ENCODE peak calls at places on chromosomes 11 and 22, in four cellular contexts. One of them, this sample, is unnamed. For H3K9me3, the result is how much of the 10 kb centered on the place peaks cover.

GRCh38 chr22:29041408-29041807 is 20.2 kb downstream of the C22orf31 start:
- DNase-seq in neuronal stem cell: no peak
- DNase-seq in mesenchymal stem cell: peak
- DNase-seq in H1: no peak
- DNase-seq in this sample: no peak

GRCh38 chr22:26722159-26722558 is 64.8 kb downstream of the MIAT start:
- DNase-seq in neuronal stem cell: no peak
- DNase-seq in H1: no peak
- DNase-seq in mesenchymal stem cell: no peak
- DNase-seq in this sample: no peak

GRCh38 chr11:109772846-109773400 is 320.3 kb upstream of the ZC3H12C start:
- DNase-seq in neuronal stem cell: no peak
- DNase-seq in mesenchymal stem cell: no peak
- DNase-seq in H1: no peak
- DNase-seq in this sample: no peak

GRCh38 chr11:75743711-75744563 is 24.6 kb upstream of the DGAT2 start:
- DNase-seq in neuronal stem cell: no peak
- DNase-seq in mesenchymal stem cell: no peak
- DNase-seq in H1: no peak
- DNase-seq in this sample: no peak

GRCh38 chr22:40116496-40117200 is 61.1 kb upstream of the TNRC6B start:
- DNase-seq in mesenchymal stem cell: no peak
- DNase-seq in H1: no peak
- DNase-seq in neuronal stem cell: no peak
- DNase-seq in this sample: no peak

GRCh38 chr11:73570415-73571114 is 27.3 kb downstream of the FAM168A start:
- DNase-seq in H1: no peak
- DNase-seq in mesenchymal stem cell: peak
- DNase-seq in neuronal stem cell: no peak
- DNase-seq in this sample: no peak

GRCh38 chr22:33781396-33781795 is 138.9 kb downstream of the LARGE1 start:
- DNase-seq in neuronal stem cell: no peak
- DNase-seq in mesenchymal stem cell: peak
- DNase-seq in H1: no peak
- DNase-seq in this sample: no peak

GRCh38 chr11:47461876-47462275 is 12.9 kb upstream of the RAPSN start:
- DNase-seq in neuronal stem cell: no peak
- DNase-seq in mesenchymal stem cell: no peak
- DNase-seq in H1: no peak
- DNase-seq in this sample: no peak

GRCh38 chr22:46803031-46803880 is 40.8 kb downstream of the TBC1D22A start:
- DNase-seq in H1: peak
- DNase-seq in mesenchymal stem cell: peak
- DNase-seq in neuronal stem cell: peak
- DNase-seq in this sample: peak

GRCh38 chr11:132177106-132177505 is 806.7 kb downstream of the NTM start:
- DNase-seq in neuronal stem cell: peak
- DNase-seq in H1: no peak
- DNase-seq in mesenchymal stem cell: peak
- DNase-seq in this sample: no peak

GRCh38 chr11:34044664-34045485 is 6.7 kb upstream of the CAPRIN1 start:
- DNase-seq in mesenchymal stem cell: peak
- DNase-seq in neuronal stem cell: no peak
- DNase-seq in H1: peak
- DNase-seq in this sample: peak

GRCh38 chr11:123054301-123055065 is 7.5 kb downstream of the HSPA8 start:
- DNase-seq in H1: no peak
- DNase-seq in mesenchymal stem cell: peak
- DNase-seq in neuronal stem cell: peak
- DNase-seq in this sample: peak

GRCh38 chr11:35794850-35795249 is 132.3 kb downstream of the TRIM44 start:
- DNase-seq in neuronal stem cell: no peak
- DNase-seq in mesenchymal stem cell: peak
- DNase-seq in H1: no peak
- DNase-seq in this sample: no peak

GRCh38 chr11:131370090-131370751 is at the start of gene NTM:
- DNase-seq in neuronal stem cell: peak
- DNase-seq in mesenchymal stem cell: no peak
- DNase-seq in H1: no peak
- DNase-seq in this sample: no peak

GRCh38 chr11:57597971-57598830 is 716 bp downstream of the SERPING1 start:
- DNase-seq in H1: peak
- DNase-seq in neuronal stem cell: peak
- DNase-seq in mesenchymal stem cell: peak
- DNase-seq in this sample: peak

GRCh38 chr11:123409456-123409801 is 20.6 kb upstream of the GRAMD1B start:
- DNase-seq in H1: no peak
- DNase-seq in neuronal stem cell: no peak
- DNase-seq in mesenchymal stem cell: no peak
- DNase-seq in this sample: no peak

GRCh38 chr11:72685560-72686480 is 11.6 kb upstream of the PDE2A start:
- DNase-seq in mesenchymal stem cell: no peak
- DNase-seq in neuronal stem cell: no peak
- DNase-seq in H1: no peak
- DNase-seq in this sample: no peak

GRCh38 chr11:101458161-101458560 is 125.6 kb downstream of the TRPC6 start:
- DNase-seq in neuronal stem cell: no peak
- DNase-seq in H1: no peak
- DNase-seq in mesenchymal stem cell: no peak
- DNase-seq in this sample: no peak

GRCh38 chr11:123314972-123315371 is 115.1 kb upstream of the GRAMD1B start:
- DNase-seq in neuronal stem cell: no peak
- DNase-seq in mesenchymal stem cell: no peak
- DNase-seq in H1: no peak
- DNase-seq in this sample: no peak

GRCh38 chr11:118049771-118050170 is 27.1 kb upstream of the TMPRSS4 start:
- DNase-seq in H1: no peak
- DNase-seq in mesenchymal stem cell: no peak
- DNase-seq in neuronal stem cell: no peak
- DNase-seq in this sample: no peak

GRCh38 chr22:23856721-23857605 is 712 bp upstream of the SLC2A11 start:
- DNase-seq in mesenchymal stem cell: peak
- DNase-seq in neuronal stem cell: peak
- DNase-seq in H1: peak
- DNase-seq in this sample: peak

GRCh38 chr11:107619926-107620325 is 29.0 kb downstream of the ELMOD1 start:
- DNase-seq in mesenchymal stem cell: no peak
- DNase-seq in neuronal stem cell: no peak
- DNase-seq in H1: no peak
- DNase-seq in this sample: no peak

GRCh38 chr11:47152953-47153950 is 23.4 kb downstream of the ARFGAP2 start:
- DNase-seq in H1: peak
- DNase-seq in mesenchymal stem cell: peak
- DNase-seq in neuronal stem cell: peak
- DNase-seq in this sample: peak

GRCh38 chr11:123351375-123351774 is 78.7 kb upstream of the GRAMD1B start:
- DNase-seq in neuronal stem cell: no peak
- DNase-seq in H1: peak
- DNase-seq in mesenchymal stem cell: no peak
- DNase-seq in this sample: peak

GRCh38 chr22:23086787-23087186 is 16.5 kb downstream of the GNAZ start:
- DNase-seq in neuronal stem cell: no peak
- DNase-seq in H1: no peak
- DNase-seq in mesenchymal stem cell: no peak
- DNase-seq in this sample: no peak

GRCh38 chr11:8739309-8739793 is 56.8 kb downstream of the RPL27A start:
- DNase-seq in neuronal stem cell: no peak
- DNase-seq in H1: no peak
- DNase-seq in mesenchymal stem cell: no peak
- DNase-seq in this sample: no peak

GRCh38 chr22:20112623-20113511 is 3.0 kb upstream of the RANBP1 start:
- DNase-seq in mesenchymal stem cell: no peak
- DNase-seq in H1: no peak
- DNase-seq in neuronal stem cell: no peak
- DNase-seq in this sample: no peak

GRCh38 chr11:30635401-30635989 is 49.3 kb upstream of the MPPED2 start:
- DNase-seq in neuronal stem cell: peak
- DNase-seq in H1: peak
- DNase-seq in mesenchymal stem cell: no peak
- DNase-seq in this sample: peak

GRCh38 chr11:65793144-65793581 is 6.3 kb downstream of the OVOL1 start:
- DNase-seq in neuronal stem cell: no peak
- DNase-seq in mesenchymal stem cell: no peak
- DNase-seq in H1: no peak
- DNase-seq in this sample: no peak

GRCh38 chr11:108562746-108563581 is 30.6 kb downstream of the EXPH5 start:
- DNase-seq in mesenchymal stem cell: no peak
- DNase-seq in H1: peak
- DNase-seq in neuronal stem cell: no peak
- DNase-seq in this sample: no peak

GRCh38 chr11:2591805-2592204 is 108.0 kb downstream of the KCNQ1OT1 start:
- DNase-seq in neuronal stem cell: no peak
- DNase-seq in H1: no peak
- DNase-seq in mesenchymal stem cell: no peak
- DNase-seq in this sample: peak

GRCh38 chr22:31084811-31085492 is 3.8 kb downstream of the SMTN start:
- DNase-seq in mesenchymal stem cell: peak
- DNase-seq in H1: peak
- DNase-seq in neuronal stem cell: peak
- DNase-seq in this sample: peak

GRCh38 chr22:46373166-46373565 is 37.7 kb downstream of the TRMU start:
- DNase-seq in neuronal stem cell: no peak
- DNase-seq in mesenchymal stem cell: no peak
- DNase-seq in H1: no peak
- DNase-seq in this sample: no peak

GRCh38 chr11:100637706-100638105 is 49.4 kb upstream of the ARHGAP42 start:
- DNase-seq in neuronal stem cell: no peak
- DNase-seq in mesenchymal stem cell: no peak
- DNase-seq in H1: no peak
- DNase-seq in this sample: no peak

GRCh38 chr11:107857550-107858216 is 904 bp downstream of the SLC35F2 start:
- DNase-seq in neuronal stem cell: no peak
- DNase-seq in mesenchymal stem cell: peak
- DNase-seq in H1: peak
- DNase-seq in this sample: no peak

GRCh38 chr11:64419818-64420485 is 61.0 kb downstream of the RPS6KA4 start:
- DNase-seq in mesenchymal stem cell: peak
- DNase-seq in H1: no peak
- DNase-seq in neuronal stem cell: no peak
- DNase-seq in this sample: no peak

GRCh38 chr11:64413417-64413816 is 54.5 kb downstream of the RPS6KA4 start:
- DNase-seq in neuronal stem cell: no peak
- DNase-seq in H1: no peak
- DNase-seq in mesenchymal stem cell: no peak
- DNase-seq in this sample: no peak

GRCh38 chr11:64415996-64416728 is 57.2 kb downstream of the RPS6KA4 start:
- DNase-seq in mesenchymal stem cell: no peak
- DNase-seq in H1: no peak
- DNase-seq in neuronal stem cell: no peak
- DNase-seq in this sample: no peak

GRCh38 chr11:64415286-64415685 is 56.3 kb downstream of the RPS6KA4 start:
- DNase-seq in H1: no peak
- DNase-seq in mesenchymal stem cell: peak
- DNase-seq in neuronal stem cell: no peak
- DNase-seq in this sample: no peak

DNA sequence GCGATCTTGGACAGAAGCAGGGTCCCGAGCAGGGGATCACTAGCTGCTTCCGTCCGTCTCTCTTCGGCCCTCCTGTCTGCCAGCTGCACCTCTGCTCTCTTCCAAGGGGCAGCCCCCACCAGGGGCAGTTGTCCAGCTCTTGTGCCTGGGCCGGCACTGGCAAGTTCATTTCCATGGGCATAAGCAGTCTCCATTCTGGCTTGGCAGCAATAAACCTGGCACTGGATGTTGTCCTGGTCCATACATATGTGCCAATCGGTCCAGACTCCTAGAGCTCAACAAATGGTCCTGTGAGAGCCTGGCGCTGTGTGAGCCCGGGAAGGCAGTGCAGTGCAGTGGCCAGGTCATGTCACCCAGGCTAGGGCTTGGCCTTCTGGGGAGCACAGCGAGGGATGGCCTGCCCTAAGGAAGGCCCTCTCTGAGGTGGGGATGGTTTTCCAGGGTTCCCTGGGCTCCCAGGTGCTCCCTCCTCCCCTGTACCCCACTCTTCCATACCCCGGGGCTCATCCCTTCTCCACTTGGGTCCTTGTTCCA is 60.4 kb downstream of the RPS6KA4 start:
- DNase-seq in mesenchymal stem cell: no peak
- DNase-seq in H1: no peak
- DNase-seq in neuronal stem cell: no peak
- DNase-seq in this sample: no peak
- H3K9me3 ChIP-seq in mesenchymal stem cell: under half
- H3K9me3 ChIP-seq in H1: under half
- H3K9me3 ChIP-seq in neuronal stem cell: under half
- H3K9me3 ChIP-seq in this sample: under half

GRCh38 chr22:17675584-17675983 is 37.0 kb downstream of the BCL2L13 start:
- DNase-seq in H1: no peak
- DNase-seq in mesenchymal stem cell: no peak
- DNase-seq in neuronal stem cell: no peak
- DNase-seq in this sample: no peak
- H2BK12ac ChIP-seq in H1: no peak
- H2BK12ac ChIP-seq in mesenchymal stem cell: no peak
- H2BK12ac ChIP-seq in neuronal stem cell: no peak
- H2BK12ac ChIP-seq in this sample: no peak

GRCh38 chr11:62805044-62805892 is at the start of gene NXF1:
- DNase-seq in mesenchymal stem cell: peak
- DNase-seq in H1: peak
- DNase-seq in neuronal stem cell: peak
- DNase-seq in this sample: peak

GRCh38 chr11:62811659-62812058 is 6.4 kb upstream of the NXF1 start:
- DNase-seq in neuronal stem cell: no peak
- DNase-seq in H1: no peak
- DNase-seq in mesenchymal stem cell: no peak
- DNase-seq in this sample: no peak

GRCh38 chr11:62805991-62806441 is 776 bp upstream of the NXF1 start:
- DNase-seq in mesenchymal stem cell: peak
- DNase-seq in neuronal stem cell: no peak
- DNase-seq in H1: no peak
- DNase-seq in this sample: no peak

GRCh38 chr11:62806611-62807121 is 1.4 kb upstream of the NXF1 start:
- DNase-seq in H1: no peak
- DNase-seq in mesenchymal stem cell: peak
- DNase-seq in neuronal stem cell: no peak
- DNase-seq in this sample: no peak

GRCh38 chr11:62810748-62811147 is 5.5 kb upstream of the NXF1 start:
- DNase-seq in mesenchymal stem cell: no peak
- DNase-seq in neuronal stem cell: no peak
- DNase-seq in H1: no peak
- DNase-seq in this sample: no peak
- H3K18ac ChIP-seq in mesenchymal stem cell: no peak
- H3K18ac ChIP-seq in neuronal stem cell: no peak
- H3K18ac ChIP-seq in H1: no peak
- H3K18ac ChIP-seq in this sample: no peak

GRCh38 chr11:97746832-97747231 is 1273.9 kb upstream of the CNTN5 start:
- DNase-seq in neuronal stem cell: no peak
- DNase-seq in mesenchymal stem cell: no peak
- DNase-seq in H1: no peak
- DNase-seq in this sample: no peak

GRCh38 chr11:97751952-97752351 is 1268.8 kb upstream of the CNTN5 start:
- DNase-seq in mesenchymal stem cell: no peak
- DNase-seq in H1: no peak
- DNase-seq in neuronal stem cell: no peak
- DNase-seq in this sample: no peak

GRCh38 chr11:97754976-97755375 is 1265.8 kb upstream of the CNTN5 start:
- DNase-seq in H1: no peak
- DNase-seq in mesenchymal stem cell: no peak
- DNase-seq in neuronal stem cell: peak
- DNase-seq in this sample: no peak

GRCh38 chr11:97756571-97757335 is 1264.0 kb upstream of the CNTN5 start:
- DNase-seq in neuronal stem cell: no peak
- DNase-seq in mesenchymal stem cell: no peak
- DNase-seq in H1: no peak
- DNase-seq in this sample: no peak

GRCh38 chr11:97751405-97751804 is 1269.3 kb upstream of the CNTN5 start:
- DNase-seq in mesenchymal stem cell: no peak
- DNase-seq in neuronal stem cell: no peak
- DNase-seq in H1: no peak
- DNase-seq in this sample: no peak
- H3K9me3 ChIP-seq in mesenchymal stem cell: under half
- H3K9me3 ChIP-seq in neuronal stem cell: under half
- H3K9me3 ChIP-seq in H1: under half
- H3K9me3 ChIP-seq in this sample: under half